ENCODE peak calls at places on chromosomes 4 and X, in ten cellular contexts. X, Y, P, W, F, H, V, Q, S and L are unnamed samples.
A peak's percentile ranks its signal among the peaks of the same experiment; 100 is the strongest.

GRCh38 chrX:18891561-18891945 is 92.4 kb downstream of the PHKA2 start:
- DNase-seq in Q (no peak), F (no peak), V (no peak), W (no peak), S (no peak), X (no peak), Y (no peak), H (no peak), P (no peak), L (no peak)

GRCh38 chr4:100828364-100828763 is 310.5 kb upstream of the EMCN start:
- DNase-seq in V (no peak), P (no peak), F (no peak), Y (no peak), Q (no peak), H (no peak), X (no peak), S (no peak), W (no peak), L (no peak)

GRCh38 chr4:165537028-165537648 is 158.3 kb downstream of the CPE start:
- DNase-seq in Y (no peak), V (peak; percentile 52), S (peak; percentile 12), X (peak; percentile 6), P (peak; percentile 56), F (peak; percentile 14), W (peak; percentile 39), H (no peak), Q (no peak), L (no peak)

GRCh38 chr4:114615435-114615834 is 16.8 kb downstream of the UGT8 start:
- DNase-seq in X (no peak), Y (peak; percentile 40), S (no peak), Q (no peak), V (no peak), P (no peak), F (no peak), H (no peak), W (no peak), L (no peak)

GRCh38 chr4:6938237-6938636 is 28.6 kb downstream of the TBC1D14 start:
- DNase-seq in P (peak; percentile 92), Y (no peak), S (no peak), F (no peak), W (no peak), Q (no peak), H (no peak), V (peak; percentile 40), X (peak; percentile 42), L (no peak)

GRCh38 chrX:21883258-21883657 is 27.5 kb downstream of the YY2 start:
- DNase-seq in F (no peak), Y (peak; percentile 21), P (no peak), Q (no peak), X (peak; percentile 7), W (no peak), S (no peak), V (no peak), H (no peak), L (no peak)

GRCh38 chr4:183404016-183404415 is 40.4 kb upstream of the CDKN2AIP start:
- DNase-seq in P (no peak), V (no peak), X (no peak), Y (no peak), H (no peak), S (no peak), F (no peak), Q (no peak), W (no peak), L (no peak)

GRCh38 chr4:7547368-7548040 is 112.8 kb upstream of the PSAPL1 start:
- DNase-seq in Y (no peak), P (no peak), F (no peak), X (no peak), V (no peak), H (no peak), S (no peak), Q (no peak), W (peak; percentile 13), L (no peak)

GRCh38 chrX:113741744-113742143 is 842.1 kb upstream of the HTR2C start:
- DNase-seq in P (peak; percentile 19), F (no peak), Y (no peak), W (no peak), H (peak; percentile 59), V (peak; percentile 25), S (peak; percentile 10), Q (no peak), X (no peak), L (peak; percentile 5)

GRCh38 chrX:112867570-112867969 is 26.9 kb upstream of the AMOT start:
- DNase-seq in S (no peak), X (no peak), Q (no peak), H (peak; percentile 68), V (peak; percentile 3), Y (no peak), F (no peak), P (no peak), W (no peak), L (no peak)

GRCh38 chr4:139301821-139302611 is at the start of gene NDUFC1:
- DNase-seq in V (peak; percentile 80), P (peak; percentile 79), F (no peak), Y (peak; percentile 76), X (peak; percentile 46), W (peak; percentile 35), S (peak; percentile 18), H (peak; percentile 86), Q (peak; percentile 62), L (peak; percentile 62)

GRCh38 chr4:54127660-54128059 is 27.7 kb downstream of the GSX2 start:
- DNase-seq in Y (no peak), S (no peak), V (no peak), Q (no peak), H (no peak), X (no peak), W (no peak), F (no peak), P (no peak), L (no peak)

DNA sequence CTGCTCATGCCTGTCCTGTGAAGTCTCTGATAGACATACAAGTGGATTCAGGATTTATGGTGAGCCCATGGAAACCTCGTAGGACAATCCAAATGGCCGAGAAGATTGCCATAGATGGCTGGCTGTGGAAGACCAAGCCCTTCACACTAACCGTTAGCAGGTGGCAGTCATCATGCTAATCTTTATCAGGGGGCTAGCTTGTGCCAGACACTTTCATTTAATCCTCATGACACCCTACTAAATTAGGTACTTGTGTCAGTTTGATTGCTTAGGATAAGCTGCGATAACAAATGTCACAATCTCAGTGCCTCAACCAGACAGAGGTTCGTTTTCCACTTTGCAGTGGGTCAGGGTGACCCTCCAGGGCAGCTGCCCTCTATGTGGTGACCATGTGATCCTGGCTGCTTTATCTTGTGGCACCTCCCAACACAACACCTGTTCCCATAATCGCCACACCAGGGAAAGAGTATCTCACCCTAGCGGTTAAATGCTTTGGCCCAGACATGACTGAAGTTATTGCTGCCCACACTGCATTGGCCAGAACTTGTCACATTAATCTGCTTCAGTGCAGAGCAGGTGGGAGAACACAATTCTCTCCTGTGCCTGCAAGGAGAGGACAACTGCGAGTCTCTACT is 60.8 kb downstream of the REPS2 start:
- DNase-seq in S (no peak), Y (no peak), V (peak; percentile 47), F (no peak), X (no peak), P (peak; percentile 61), W (no peak), H (peak; percentile 68), Q (no peak), L (peak; percentile 29)
- H3K4me3 ChIP-seq in S (no peak overlapping the region), Y (no peak overlapping the region), V (no peak overlapping the region), F (no peak overlapping the region), X (no peak overlapping the region), P (no peak overlapping the region), W (no peak overlapping the region), H (no peak overlapping the region), Q (no peak overlapping the region), L (no peak overlapping the region)

GRCh38 chrX:53440101-53440500 is 5.9 kb upstream of the HSD17B10 start:
- DNase-seq in F (no peak), H (no peak), Y (no peak), Q (no peak), P (peak; percentile 66), S (no peak), X (no peak), W (no peak), V (no peak), L (no peak)

GRCh38 chrX:53441531-53442321 is 7.6 kb upstream of the HSD17B10 start:
- DNase-seq in Q (peak; percentile 73), W (peak; percentile 49), P (peak; percentile 92), H (peak; percentile 92), F (no peak), Y (peak; percentile 84), V (no peak), X (peak; percentile 64), S (peak; percentile 33), L (peak; percentile 84)

GRCh38 chrX:53440631-53441517 is 6.7 kb upstream of the HSD17B10 start:
- DNase-seq in X (peak; percentile 18), H (peak; percentile 64), S (peak; percentile 30), P (peak; percentile 94), F (no peak), W (peak; percentile 34), Y (peak; percentile 77), Q (peak; percentile 12), V (no peak), L (peak; percentile 8)

GRCh38 chrX:53438832-53439230 is 4.7 kb upstream of the HSD17B10 start:
- DNase-seq in F (no peak), W (no peak), Q (no peak), H (no peak), Y (no peak), S (no peak), V (no peak), P (no peak), X (no peak), L (no peak)

DNA sequence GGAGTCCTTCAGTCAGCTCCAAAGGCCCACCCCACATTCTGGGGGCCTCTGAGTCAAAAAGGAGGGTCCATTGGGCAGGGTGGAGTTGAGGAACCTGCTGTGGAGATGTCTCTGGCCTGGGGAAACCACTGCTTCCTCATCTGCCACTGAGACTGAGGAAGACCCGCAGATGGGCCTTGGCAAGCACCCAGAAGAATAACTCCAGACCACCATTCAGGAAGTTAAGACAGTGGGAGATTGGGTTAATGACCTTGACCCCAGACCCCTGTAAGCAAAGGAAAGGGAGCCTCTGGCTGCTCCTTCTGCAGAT is 8.1 kb upstream of the HSD17B10 start:
- DNase-seq in W (no peak), S (no peak), F (no peak), P (peak; percentile 93), H (no peak), V (no peak), Q (no peak), X (no peak), Y (no peak), L (no peak)
- H3K4me3 ChIP-seq in W (no peak overlapping the region), S (no peak overlapping the region), F (no peak overlapping the region), P (peak overlapping the region; percentile 77), H (peak overlapping the region; percentile 62), V (no peak overlapping the region), Q (no peak overlapping the region), X (peak overlapping the region; percentile 47), Y (no peak overlapping the region), L (no peak overlapping the region)

GRCh38 chr4:31995943-31996901 is 1276.1 kb downstream of the PCDH7 start:
- DNase-seq in P (peak; percentile 84), V (no peak), W (no peak), H (peak; percentile 87), F (no peak), Q (no peak), X (no peak), S (no peak), Y (no peak), L (no peak)
- H3K4me3 ChIP-seq in P (peak overlapping the region; percentile 75), V (no peak overlapping the region), W (no peak overlapping the region), H (no peak overlapping the region), F (no peak overlapping the region), Q (no peak overlapping the region), X (peak overlapping the region; percentile 29), S (no peak overlapping the region), Y (no peak overlapping the region), L (no peak overlapping the region)

GRCh38 chr4:180377741-180378140 is 1865.5 kb upstream of the TENM3 start:
- DNase-seq in H (no peak), F (no peak), S (no peak), W (no peak), V (no peak), P (no peak), Y (no peak), X (no peak), Q (no peak), L (no peak)

GRCh38 chr4:180372671-180373070 is 1870.5 kb upstream of the TENM3 start:
- DNase-seq in P (no peak), V (no peak), Q (no peak), W (peak; percentile 1), S (no peak), H (no peak), X (no peak), F (no peak), Y (no peak), L (no peak)
- H3K4me3 ChIP-seq in P (no peak overlapping the region), V (no peak overlapping the region), Q (no peak overlapping the region), W (no peak overlapping the region), S (no peak overlapping the region), H (no peak overlapping the region), X (no peak overlapping the region), F (no peak overlapping the region), Y (no peak overlapping the region), L (no peak overlapping the region)